ENCODE peak calls at places on chromosome 21, in five cellular contexts. K, U, W, T and Y are unnamed samples.

GRCh38 chr21:33262921-33263320 is 3.2 kb upstream of the IL10RB start:
- DNase-seq in T (no peak), U (no peak), K (no peak), W (no peak), Y (no peak)

GRCh38 chr21:16071082-16071481 is 341.3 kb downstream of the USP25 start:
- DNase-seq in W (no peak), U (no peak), T (no peak), K (no peak), Y (no peak)

GRCh38 chr21:46243325-46243724 is 14.8 kb upstream of the LSS start:
- DNase-seq in T (no peak), W (no peak), U (no peak), K (no peak), Y (no peak)

GRCh38 chr21:35342440-35342839 is 293.3 kb upstream of the RUNX1 start:
- DNase-seq in K (no peak), T (no peak), W (no peak), U (no peak), Y (no peak)

GRCh38 chr21:27819299-27819698 is 852.4 kb upstream of the ADAMTS5 start:
- DNase-seq in W (no peak), U (no peak), K (no peak), T (no peak), Y (no peak)

GRCh38 chr21:33109574-33110339 is 39.8 kb downstream of the OLIG1 start:
- DNase-seq in T (no peak), K (no peak), U (peak; percentile 70), W (no peak), Y (peak; percentile 32)

GRCh38 chr21:29953690-29954089 is 13.9 kb upstream of the GRIK1 start:
- DNase-seq in W (no peak), K (no peak), U (no peak), T (no peak), Y (no peak)

GRCh38 chr21:19228241-19228640 is 824.7 kb upstream of the TMPRSS15 start:
- DNase-seq in K (no peak), W (no peak), U (no peak), T (no peak), Y (no peak)

GRCh38 chr21:28445081-28445830 is 547.4 kb downstream of the LTN1 start:
- DNase-seq in K (no peak), T (no peak), U (no peak), W (no peak), Y (no peak)

GRCh38 chr21:39843483-39843882 is 23.8 kb upstream of the PCP4 start:
- DNase-seq in U (no peak), K (no peak), T (no peak), W (no peak), Y (no peak)

GRCh38 chr21:27423073-27423472 is 456.2 kb upstream of the ADAMTS5 start:
- DNase-seq in T (peak; percentile 29), W (peak; percentile 68), U (no peak), K (peak; percentile 59), Y (no peak)

GRCh38 chr21:16535100-16535418 is 805.3 kb downstream of the USP25 start:
- DNase-seq in U (peak; percentile 8), K (peak; percentile 68), T (peak; percentile 81), W (peak; percentile 82), Y (no peak)

GRCh38 chr21:27108228-27108627 is 141.3 kb upstream of the ADAMTS5 start:
- DNase-seq in W (no peak), T (no peak), K (no peak), U (no peak), Y (no peak)

GRCh38 chr21:45892156-45892919 is 89.2 kb upstream of the COL6A1 start:
- DNase-seq in K (no peak), U (no peak), W (no peak), T (peak; percentile 35), Y (no peak)

GRCh38 chr21:45768011-45768740 is 124.7 kb downstream of the PCBP3 start:
- DNase-seq in T (no peak), K (no peak), W (no peak), U (no peak), Y (no peak)

GRCh38 chr21:14889080-14889805 is 175.6 kb downstream of the NRIP1 start:
- DNase-seq in U (no peak), W (peak; percentile 56), K (no peak), T (no peak), Y (no peak)

GRCh38 chr21:14901482-14901958 is 163.3 kb downstream of the NRIP1 start:
- DNase-seq in W (no peak), K (no peak), U (no peak), T (no peak), Y (no peak)

GRCh38 chr21:32427958-32428623 is 15.6 kb downstream of the EVA1C start:
- DNase-seq in T (no peak), K (no peak), W (no peak), U (no peak), Y (no peak)

GRCh38 chr21:45994738-45995685 is 13.4 kb downstream of the COL6A1 start:
- DNase-seq in U (no peak), T (no peak), K (peak; percentile 13), W (no peak), Y (peak; percentile 3)

GRCh38 chr21:31560479-31560878 is 99.0 kb upstream of the SOD1 start:
- DNase-seq in K (no peak), T (no peak), W (no peak), U (no peak), Y (no peak)

GRCh38 chr21:34878501-34878900 is 170.6 kb downstream of the RUNX1 start:
- DNase-seq in U (no peak), K (no peak), W (no peak), T (no peak), Y (no peak)

GRCh38 chr21:17463441-17463840 is 49.4 kb upstream of the CXADR start:
- DNase-seq in W (no peak), T (no peak), U (peak; percentile 64), K (no peak), Y (no peak)

GRCh38 chr21:26966360-26966977 is 419 bp downstream of the ADAMTS5 start:
- DNase-seq in W (no peak), K (no peak), U (no peak), T (peak; percentile 13), Y (no peak)

GRCh38 chr21:29261555-29262540 is 36.9 kb upstream of the BACH1 start:
- DNase-seq in W (no peak), T (no peak), U (no peak), K (no peak), Y (no peak)

GRCh38 chr21:46084041-46084561 is 13.8 kb upstream of the COL6A2 start:
- DNase-seq in W (no peak), K (no peak), U (no peak), T (no peak), Y (no peak)

GRCh38 chr21:25586242-25586805 is 21.0 kb downstream of the MRPL39 start:
- DNase-seq in T (no peak), U (no peak), W (no peak), K (no peak), Y (no peak)

GRCh38 chr21:26686278-26686677 is 113.2 kb upstream of the CYYR1 start:
- DNase-seq in K (no peak), T (peak; percentile 21), W (no peak), U (no peak), Y (no peak)

GRCh38 chr21:34498623-34499022 is 13.4 kb downstream of the KCNE1 start:
- DNase-seq in U (no peak), K (no peak), T (no peak), W (no peak), Y (no peak)

GRCh38 chr21:28074676-28075075 is 918.0 kb downstream of the LTN1 start:
- DNase-seq in T (no peak), W (no peak), U (no peak), K (no peak), Y (no peak)

GRCh38 chr21:15993951-15994350 is 264.2 kb downstream of the USP25 start:
- DNase-seq in U (no peak), W (no peak), T (no peak), K (no peak), Y (no peak)

GRCh38 chr21:17044696-17045095 is 468.1 kb upstream of the CXADR start:
- DNase-seq in K (no peak), W (no peak), T (no peak), U (no peak), Y (no peak)

GRCh38 chr21:25425156-25425555 is 182.1 kb downstream of the MRPL39 start:
- DNase-seq in T (no peak), W (no peak), K (no peak), U (no peak), Y (no peak)

GRCh38 chr21:45974073-45975016 is 7.2 kb upstream of the COL6A1 start:
- DNase-seq in U (peak; percentile 70), K (peak; percentile 67), T (peak; percentile 35), W (no peak), Y (no peak)

GRCh38 chr21:32626633-32627196 is 14.5 kb upstream of the CFAP298 start:
- DNase-seq in K (no peak), W (no peak), U (no peak), T (no peak), Y (no peak)

GRCh38 chr21:43825936-43826622 is 36.7 kb downstream of the RRP1 start:
- DNase-seq in T (no peak), W (no peak), K (no peak), U (peak; percentile 43), Y (no peak)
- TF ChIP-seq CTCF in T (no peak), W (no peak), K (peak; percentile 16), U (peak; percentile 21), Y (no peak)

DNA sequence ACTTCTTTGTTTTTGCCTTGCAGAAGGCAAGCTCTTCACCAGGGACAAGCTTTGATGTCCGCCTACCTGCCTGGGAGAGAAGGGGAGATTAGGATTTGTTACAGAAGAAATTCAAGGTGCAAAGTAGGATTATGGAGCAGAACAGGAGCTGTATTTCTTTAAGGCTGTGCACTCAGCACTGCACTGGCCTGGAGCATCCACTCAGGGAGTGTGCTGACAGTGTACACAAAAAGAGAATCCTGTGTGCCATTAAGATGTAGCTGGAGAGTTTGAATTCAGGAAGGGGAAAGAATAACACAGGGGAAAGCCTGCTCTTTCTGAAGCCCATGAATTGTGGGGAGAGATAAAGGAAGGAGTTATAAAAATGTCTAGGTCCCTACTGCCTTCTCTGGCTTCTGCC is 137.7 kb upstream of the ETS2 start:
- DNase-seq in K (no peak), T (no peak), W (no peak), U (no peak), Y (no peak)
- H3K27me3 ChIP-seq in K (peaks cover 70% of the 10 kb centered on the region), T (no peaks in the 10 kb centered on the region), W (peaks cover 10% of the 10 kb centered on the region), U (peaks cover 13% of the 10 kb centered on the region), Y (peaks cover 9% of the 10 kb centered on the region)

DNA sequence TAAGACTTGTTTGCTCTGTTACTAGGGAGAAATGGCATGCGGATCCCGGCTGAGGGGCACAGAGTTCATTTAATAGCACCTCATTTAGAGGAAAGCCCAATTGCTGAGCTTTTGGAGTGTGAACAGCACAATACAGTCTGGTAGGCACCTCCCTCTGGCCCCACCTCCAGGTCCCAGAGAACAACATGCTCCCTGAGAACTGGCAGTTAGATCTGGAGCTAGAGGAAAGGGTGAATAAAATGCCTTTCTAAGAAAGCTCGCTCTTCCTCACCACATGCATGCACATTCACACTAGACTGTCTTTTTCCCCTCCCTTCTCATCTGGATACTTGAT is 142.9 kb upstream of the BACE2 start:
- DNase-seq in T (no peak), U (no peak), W (no peak), K (no peak), Y (no peak)
- H3K27ac ChIP-seq in T (no peak overlapping the region), U (no peak overlapping the region), W (no peak overlapping the region), K (no peak overlapping the region), Y (no peak overlapping the region)

DNA sequence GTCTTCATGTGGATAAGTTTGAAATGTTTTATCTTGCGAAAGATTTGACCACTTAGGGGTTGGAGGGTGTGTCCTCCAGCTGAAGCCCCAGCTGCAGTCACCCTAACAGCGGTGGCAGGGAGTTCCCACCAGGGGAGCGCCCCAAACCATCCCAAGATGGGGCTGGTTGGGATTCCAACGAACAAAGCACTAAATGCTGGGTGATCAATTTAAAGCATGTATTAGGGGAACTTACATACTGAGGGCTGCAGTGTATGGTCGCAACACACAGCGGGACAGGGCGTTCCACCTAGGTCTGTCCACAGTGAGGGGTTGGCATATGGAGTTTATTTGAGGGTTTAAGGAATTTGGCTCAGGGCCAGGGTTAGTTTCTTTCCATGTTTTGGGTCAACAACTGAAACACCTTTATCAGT is 26.3 kb downstream of the SLC37A1 start:
- DNase-seq in T (no peak), W (no peak), U (peak; percentile 64), K (no peak), Y (no peak)
- TF ChIP-seq CTCF in T (no peak), W (no peak), U (peak; percentile 63), K (no peak), Y (no peak)